ENCODE peak calls at places on chromosomes 5 and 9, in six cellular contexts. W, C, L, J, D and S are unnamed samples.

GRCh38 chr5:159051431-159052281 is 48.1 kb downstream of the EBF1 start:
- DNase-seq in W (no peak), C (peak), L (no peak), J (peak), D (peak), S (no peak)

GRCh38 chr9:93479726-93480125 is 26.3 kb upstream of the FAM120AOS start:
- DNase-seq in W (no peak), C (peak), L (no peak), J (no peak), D (no peak), S (no peak)

GRCh38 chr9:134636142-134636507 is 5.5 kb upstream of the COL5A1 start:
- DNase-seq in W (no peak), C (no peak), L (no peak), J (peak), D (peak), S (no peak)

GRCh38 chr5:58294598-58295298 is 165.1 kb downstream of the PLK2 start:
- DNase-seq in W (no peak), C (peak), L (no peak), J (no peak), D (no peak), S (no peak)

GRCh38 chr9:89310486-89311345 is at the start of gene CKS2:
- DNase-seq in W (peak), C (peak), L (peak), J (peak), D (peak), S (peak)

GRCh38 chr9:14223081-14223480 is 90.9 kb downstream of the NFIB start:
- DNase-seq in W (no peak), C (no peak), L (no peak), J (no peak), D (no peak), S (no peak)

GRCh38 chr5:6181871-6182270 is 196.5 kb downstream of the MED10 start:
- DNase-seq in W (no peak), C (no peak), L (no peak), J (no peak), D (no peak), S (no peak)

GRCh38 chr9:117411547-117411946 is 3.3 kb downstream of the ASTN2 start:
- DNase-seq in W (peak), C (no peak), L (no peak), J (no peak), D (no peak), S (no peak)

GRCh38 chr5:154044585-154044984 is 5.8 kb downstream of the MFAP3 start:
- DNase-seq in W (no peak), C (no peak), L (no peak), J (no peak), D (no peak), S (no peak)

GRCh38 chr9:89498845-89499480 is 1.1 kb upstream of the SEMA4D start:
- DNase-seq in W (no peak), C (no peak), L (no peak), J (no peak), D (no peak), S (no peak)

GRCh38 chr5:151251001-151251551 is 1.9 kb upstream of the GM2A start:
- DNase-seq in W (peak), C (no peak), L (no peak), J (no peak), D (no peak), S (no peak)